ENCODE peak calls at places on chromosomes 2 and 18, in nine cellular contexts. X, K, D, N, P, V, Q, G and O are unnamed samples.
A peak's percentile ranks its signal among the peaks of the same experiment; 100 is the strongest.

GRCh38 chr2:61460168-61460567 is 10.7 kb downstream of the USP34 start:
- DNase-seq in X (peak; percentile 24), K (no peak), D (no peak), N (no peak), P (no peak), V (no peak), Q (no peak), G (no peak), O (peak; percentile 72)

GRCh38 chr2:65710779-65711295 is 278.4 kb upstream of the SPRED2 start:
- DNase-seq in X (no peak), K (peak; percentile 43), D (no peak), N (no peak), P (no peak), V (no peak), Q (no peak), G (no peak), O (peak; percentile 25)

GRCh38 chr18:79567481-79568147 is 112.0 kb upstream of the CTDP1 start:
- DNase-seq in X (peak; percentile 87), K (peak; percentile 81), D (no peak), N (no peak), P (no peak), V (no peak), Q (no peak), G (no peak), O (peak; percentile 98)

GRCh38 chr2:96608459-96609455 is 29.4 kb downstream of the KANSL3 start:
- DNase-seq in X (peak; percentile 21), K (no peak), D (no peak), N (no peak), P (no peak), V (no peak), Q (no peak), G (no peak), O (peak; percentile 36)

GRCh38 chr2:10434885-10435419 is 13.2 kb downstream of the ODC1 start:
- DNase-seq in X (peak; percentile 34), K (peak; percentile 87), D (peak; percentile 71), N (peak; percentile 62), P (peak; percentile 69), V (peak; percentile 66), Q (no peak), G (peak; percentile 53), O (no peak)

GRCh38 chr18:46920067-46920466 is 2.7 kb downstream of the KATNAL2 start:
- DNase-seq in X (no peak), K (no peak), D (no peak), N (no peak), P (no peak), V (no peak), Q (no peak), G (no peak), O (no peak)

GRCh38 chr2:186852508-186852907 is 3.5 kb upstream of the ZSWIM2 start:
- DNase-seq in X (no peak), K (no peak), D (no peak), N (no peak), P (no peak), V (no peak), Q (no peak), G (no peak), O (no peak)

GRCh38 chr2:188937228-188938220 is 36.6 kb upstream of the COL3A1 start:
- DNase-seq in X (peak; percentile 27), K (no peak), D (no peak), N (no peak), P (no peak), V (no peak), Q (no peak), G (no peak), O (peak; percentile 47)

GRCh38 chr2:219179601-219180465 is 1.8 kb downstream of the RETREG2 start:
- DNase-seq in X (no peak), K (no peak), D (no peak), N (no peak), P (no peak), V (no peak), Q (no peak), G (no peak), O (no peak)

GRCh38 chr18:56815926-56816325 is 164.8 kb downstream of the WDR7 start:
- DNase-seq in X (no peak), K (no peak), D (no peak), N (no peak), P (no peak), V (no peak), Q (no peak), G (no peak), O (no peak)

GRCh38 chr2:3282056-3282998 is 95.3 kb downstream of the EIPR1 start:
- DNase-seq in X (peak; percentile 23), K (peak; percentile 24), D (no peak), N (no peak), P (no peak), V (no peak), Q (peak; percentile 73), G (peak; percentile 100), O (peak; percentile 83)

GRCh38 chr2:160582481-160583161 is 89.0 kb upstream of the RBMS1 start:
- DNase-seq in X (peak; percentile 39), K (no peak), D (no peak), N (no peak), P (no peak), V (no peak), Q (no peak), G (no peak), O (peak; percentile 80)

GRCh38 chr2:236872015-236872414 is 213.7 kb upstream of the COPS8 start:
- DNase-seq in X (no peak), K (no peak), D (no peak), N (no peak), P (no peak), V (no peak), Q (no peak), G (no peak), O (no peak)

GRCh38 chr18:8791171-8791651 is 85.9 kb downstream of the MTCL1 start:
- DNase-seq in X (no peak), K (no peak), D (no peak), N (no peak), P (no peak), V (no peak), Q (no peak), G (no peak), O (no peak)

GRCh38 chr2:226891780-226892590 is 56.1 kb downstream of the RHBDD1 start:
- DNase-seq in X (peak; percentile 74), K (no peak), D (no peak), N (no peak), P (no peak), V (no peak), Q (no peak), G (no peak), O (peak; percentile 82)

GRCh38 chr2:21392660-21393059 is 268.9 kb downstream of the TDRD15 start:
- DNase-seq in X (no peak), K (no peak), D (no peak), N (no peak), P (no peak), V (no peak), Q (no peak), G (no peak), O (no peak)

GRCh38 chr2:213247566-213247965 is 36.7 kb upstream of the SPAG16 start:
- DNase-seq in X (no peak), K (no peak), D (no peak), N (no peak), P (no peak), V (no peak), Q (no peak), G (no peak), O (no peak)

GRCh38 chr2:121046335-121046734 is 238.7 kb downstream of the TFCP2L1 start:
- DNase-seq in X (no peak), K (no peak), D (no peak), N (no peak), P (no peak), V (no peak), Q (no peak), G (no peak), O (no peak)

GRCh38 chr2:79670198-79670597 is 157.3 kb downstream of the CTNNA2 start:
- DNase-seq in X (no peak), K (peak; percentile 94), D (no peak), N (no peak), P (no peak), V (no peak), Q (no peak), G (no peak), O (no peak)

GRCh38 chr2:234133004-234133403 is 82.5 kb downstream of the SPP2 start:
- DNase-seq in X (no peak), K (no peak), D (no peak), N (no peak), P (no peak), V (no peak), Q (no peak), G (no peak), O (no peak)

GRCh38 chr2:216370961-216371633 is 1.2 kb downstream of the MARCHF4 start:
- DNase-seq in X (no peak), K (peak; percentile 42), D (no peak), N (no peak), P (no peak), V (no peak), Q (no peak), G (no peak), O (no peak)

GRCh38 chr18:1998121-1998520 is 573.2 kb downstream of the METTL4 start:
- DNase-seq in X (no peak), K (no peak), D (no peak), N (no peak), P (no peak), V (no peak), Q (no peak), G (no peak), O (no peak)

GRCh38 chr18:12857215-12857924 is 26.7 kb downstream of the PTPN2 start:
- DNase-seq in X (no peak), K (no peak), D (no peak), N (no peak), P (peak; percentile 74), V (peak; percentile 46), Q (no peak), G (no peak), O (no peak)

GRCh38 chr2:46878886-46879285 is 36.7 kb downstream of the MCFD2 start:
- DNase-seq in X (no peak), K (peak; percentile 46), D (no peak), N (no peak), P (no peak), V (no peak), Q (peak; percentile 22), G (no peak), O (peak; percentile 61)

GRCh38 chr18:33720133-33720532 is 142.1 kb downstream of the ASXL3 start:
- DNase-seq in X (peak; percentile 21), K (no peak), D (no peak), N (no peak), P (no peak), V (no peak), Q (no peak), G (no peak), O (peak; percentile 91)

GRCh38 chr2:240369725-240370585 is 65.5 kb upstream of the GPC1 start:
- DNase-seq in X (peak; percentile 89), K (no peak), D (no peak), N (no peak), P (no peak), V (no peak), Q (peak; percentile 30), G (no peak), O (peak; percentile 95)

GRCh38 chr2:136081582-136082210 is 36.3 kb downstream of the CXCR4 start:
- DNase-seq in X (no peak), K (no peak), D (no peak), N (no peak), P (no peak), V (no peak), Q (no peak), G (no peak), O (no peak)

GRCh38 chr18:38032516-38032915 is 466.9 kb upstream of the CELF4 start:
- DNase-seq in X (no peak), K (no peak), D (no peak), N (no peak), P (no peak), V (no peak), Q (no peak), G (no peak), O (no peak)

GRCh38 chr2:72082021-72082739 is 65.5 kb downstream of the CYP26B1 start:
- DNase-seq in X (no peak), K (no peak), D (no peak), N (no peak), P (no peak), V (no peak), Q (no peak), G (no peak), O (peak; percentile 28)

GRCh38 chr18:9643549-9643948 is 29.2 kb upstream of the PPP4R1 start:
- DNase-seq in X (peak; percentile 89), K (peak; percentile 76), D (no peak), N (no peak), P (no peak), V (no peak), Q (no peak), G (no peak), O (peak; percentile 98)

GRCh38 chr18:27164905-27165304 is 20.2 kb downstream of the CHST9 start:
- DNase-seq in X (no peak), K (no peak), D (no peak), N (no peak), P (no peak), V (no peak), Q (no peak), G (no peak), O (no peak)